ENCODE peak calls at places on chromosomes 5 and 9, in seven cellular contexts. W is heart right ventricle; U is naive thymus-derived CD4-positive, alpha-beta T cell; L is brain microvascular endothelial cell; C is fibroblast of lung; G is WERI-Rb-1; P is stomach. J is an unnamed sample.

GRCh38 chr5:65624025-65624569 is at the start of gene TRIM23:
- DNase-seq in W (peak), U (peak), L (peak), C (peak), G (peak), P (peak), J (peak)

GRCh38 chr5:33523208-33523771 is 82.5 kb downstream of the TARS1 start:
- DNase-seq in W (no peak), U (no peak), L (no peak), C (no peak), G (no peak), P (no peak), J (no peak)

GRCh38 chr5:34957857-34958690 is 28.7 kb downstream of the DNAJC21 start:
- DNase-seq in W (no peak), U (no peak), L (peak), C (peak), G (peak), P (no peak), J (no peak)

GRCh38 chr5:73387630-73388370 is 60.8 kb downstream of the FOXD1 start:
- DNase-seq in W (no peak), U (peak), L (no peak), C (peak), G (no peak), P (no peak), J (no peak)

GRCh38 chr9:93501406-93501805 is 48.0 kb upstream of the FAM120AOS start:
- DNase-seq in W (no peak), U (no peak), L (no peak), C (peak), G (no peak), P (no peak), J (no peak)

GRCh38 chr9:81396528-81396927 is 292.8 kb downstream of the TLE1 start:
- DNase-seq in W (no peak), U (no peak), L (no peak), C (no peak), G (no peak), P (no peak), J (no peak)

GRCh38 chr9:94761506-94761905 is 35.0 kb downstream of the AOPEP start:
- DNase-seq in W (no peak), U (no peak), L (no peak), C (no peak), G (no peak), P (no peak), J (no peak)

GRCh38 chr5:14591548-14591947 is 10.0 kb downstream of the OTULINL start:
- DNase-seq in W (no peak), U (no peak), L (no peak), C (peak), G (no peak), P (no peak), J (no peak)

GRCh38 chr5:11557063-11557462 is 347.2 kb downstream of the CTNND2 start:
- DNase-seq in W (no peak), U (no peak), L (no peak), C (no peak), G (no peak), P (no peak), J (no peak)

GRCh38 chr5:78779771-78780616 is 131.4 kb upstream of the LHFPL2 start:
- DNase-seq in W (no peak), U (no peak), L (peak), C (peak), G (peak), P (no peak), J (peak)

GRCh38 chr5:156556666-156557401 is 229.9 kb downstream of the SGCD start:
- DNase-seq in W (no peak), U (no peak), L (no peak), C (no peak), G (no peak), P (no peak), J (no peak)

GRCh38 chr9:5510360-5510931 is at the start of gene PDCD1LG2:
- DNase-seq in W (no peak), U (no peak), L (peak), C (peak), G (no peak), P (no peak), J (peak)

GRCh38 chr9:132878695-132879064 is at the start of gene SPACA9:
- DNase-seq in W (peak), U (peak), L (peak), C (peak), G (peak), P (peak), J (no peak)

GRCh38 chr9:115672477-115673316 is 480.9 kb upstream of the PAPPA start:
- DNase-seq in W (no peak), U (no peak), L (peak), C (peak), G (no peak), P (no peak), J (peak)

GRCh38 chr5:123387313-123387712 is 35.9 kb downstream of the CEP120 start:
- DNase-seq in W (no peak), U (no peak), L (no peak), C (peak), G (no peak), P (no peak), J (no peak)

GRCh38 chr9:750264-750967 is 91.1 kb upstream of the DMRT1 start:
- DNase-seq in W (no peak), U (no peak), L (no peak), C (no peak), G (peak), P (no peak), J (no peak)
- H3K4me3 ChIP-seq in W (no peak), U (no peak), L (no peak), C (no peak), G (no peak), P (no peak), J (no peak)

DNA sequence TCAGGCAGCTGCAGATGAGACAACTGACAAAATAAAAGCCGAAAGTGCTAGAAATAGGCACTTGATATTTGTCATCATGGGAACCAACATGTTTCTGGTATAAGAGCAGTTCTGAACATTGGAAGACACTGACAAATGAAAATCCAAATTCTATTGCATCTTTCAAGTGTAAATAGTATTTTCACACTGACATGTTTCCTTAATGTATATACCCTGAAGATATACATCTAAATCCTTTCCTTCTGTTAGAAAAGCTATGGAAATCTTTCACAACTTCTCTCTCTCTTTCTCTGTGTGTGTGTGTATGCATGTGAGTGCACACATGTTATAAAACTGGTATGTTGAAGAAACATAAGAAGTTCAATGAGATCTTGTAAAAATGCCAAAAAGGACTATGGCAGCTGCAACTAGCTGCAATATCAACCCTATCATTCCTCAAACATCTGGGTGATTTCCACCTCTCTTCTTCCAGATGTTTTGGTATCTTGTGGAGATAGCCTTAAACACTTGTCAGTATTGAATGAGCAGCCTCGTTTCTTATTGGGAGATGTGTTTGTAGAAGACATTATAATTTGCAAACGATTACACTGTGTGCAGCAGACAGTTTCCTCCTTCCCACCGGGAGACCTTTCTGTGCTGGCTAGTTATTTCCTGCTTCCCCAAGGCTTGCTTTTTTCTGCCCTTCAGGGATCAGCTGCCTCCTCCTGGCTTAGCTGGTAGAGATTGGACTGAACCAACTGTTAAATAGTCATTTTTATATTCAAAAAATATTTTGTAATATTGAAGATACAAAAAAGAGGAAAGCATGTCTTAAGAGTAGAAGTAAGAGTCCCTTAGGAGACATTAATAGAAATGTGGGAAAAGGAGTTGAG is 168.3 kb upstream of the MPDZ start:
- DNase-seq in W (no peak), U (no peak), L (no peak), C (no peak), G (no peak), P (no peak), J (no peak)
- H3K4me3 ChIP-seq in W (peak), U (no peak), L (no peak), C (no peak), G (no peak), P (no peak), J (no peak)

GRCh38 chr5:154485092-154485491 is 7.1 kb upstream of the HAND1 start:
- DNase-seq in W (no peak), U (no peak), L (no peak), C (no peak), G (no peak), P (no peak), J (no peak)
- H3K4me3 ChIP-seq in W (no peak), U (no peak), L (no peak), C (no peak), G (no peak), P (no peak), J (no peak)

GRCh38 chr9:37034938-37035471 is 937 bp upstream of the PAX5 start:
- DNase-seq in W (no peak), U (no peak), L (no peak), C (no peak), G (no peak), P (no peak), J (no peak)
- H3K4me3 ChIP-seq in W (no peak), U (no peak), L (no peak), C (no peak), G (no peak), P (no peak), J (no peak)

GRCh38 chr5:181100121-181101015 is 30.6 kb downstream of the OR2V1 start:
- DNase-seq in W (no peak), U (no peak), L (no peak), C (peak), G (no peak), P (no peak), J (no peak)
- H3K4me3 ChIP-seq in W (peak), U (no peak), L (peak), C (no peak), G (no peak), P (no peak), J (no peak)

DNA sequence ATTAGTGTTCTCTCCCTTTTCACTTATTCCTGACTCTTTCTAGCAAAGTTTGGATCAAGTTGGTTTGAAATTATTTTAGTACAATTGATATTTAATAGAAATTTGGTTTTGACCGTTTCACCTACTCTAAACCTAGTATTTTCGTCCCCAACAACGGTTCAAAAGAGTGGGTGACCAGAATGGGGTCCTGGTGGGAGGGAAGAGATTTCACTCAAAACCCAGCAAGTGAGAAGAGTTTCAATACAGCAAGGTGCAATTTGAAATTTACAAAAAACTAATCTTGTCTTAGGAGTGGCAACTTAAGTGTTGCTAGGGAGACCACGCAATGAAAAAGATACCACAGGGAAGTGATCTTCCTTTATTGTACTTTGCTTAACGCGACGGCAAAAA is 28.5 kb downstream of the NR2F1 start:
- DNase-seq in W (no peak), U (no peak), L (no peak), C (no peak), G (no peak), P (no peak), J (no peak)
- H3K4me3 ChIP-seq in W (no peak), U (no peak), L (no peak), C (peak), G (no peak), P (no peak), J (no peak)

DNA sequence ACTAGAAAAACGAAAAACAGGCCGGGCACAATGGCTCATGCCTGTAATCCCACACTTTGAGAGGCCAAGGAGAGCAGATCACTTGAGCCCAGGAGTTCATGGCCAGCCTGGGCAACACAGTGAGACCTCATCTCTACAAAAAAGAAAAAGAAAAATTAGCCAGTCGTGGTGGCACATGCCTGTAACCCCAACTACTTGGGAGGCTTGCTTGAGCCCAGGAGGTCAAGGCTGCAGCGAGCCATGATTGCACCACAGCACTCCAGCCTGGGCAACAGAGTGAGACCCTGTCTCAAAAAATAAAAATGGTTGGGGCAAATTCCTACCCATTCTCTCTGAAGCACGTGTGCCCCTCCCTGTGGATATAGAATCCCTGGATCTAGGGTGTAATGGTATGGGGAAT is 8.4 kb upstream of the CFAP157 start:
- DNase-seq in W (no peak), U (no peak), L (no peak), C (no peak), G (no peak), P (no peak), J (no peak)
- H3K4me3 ChIP-seq in W (no peak), U (no peak), L (no peak), C (no peak), G (no peak), P (no peak), J (no peak)

DNA sequence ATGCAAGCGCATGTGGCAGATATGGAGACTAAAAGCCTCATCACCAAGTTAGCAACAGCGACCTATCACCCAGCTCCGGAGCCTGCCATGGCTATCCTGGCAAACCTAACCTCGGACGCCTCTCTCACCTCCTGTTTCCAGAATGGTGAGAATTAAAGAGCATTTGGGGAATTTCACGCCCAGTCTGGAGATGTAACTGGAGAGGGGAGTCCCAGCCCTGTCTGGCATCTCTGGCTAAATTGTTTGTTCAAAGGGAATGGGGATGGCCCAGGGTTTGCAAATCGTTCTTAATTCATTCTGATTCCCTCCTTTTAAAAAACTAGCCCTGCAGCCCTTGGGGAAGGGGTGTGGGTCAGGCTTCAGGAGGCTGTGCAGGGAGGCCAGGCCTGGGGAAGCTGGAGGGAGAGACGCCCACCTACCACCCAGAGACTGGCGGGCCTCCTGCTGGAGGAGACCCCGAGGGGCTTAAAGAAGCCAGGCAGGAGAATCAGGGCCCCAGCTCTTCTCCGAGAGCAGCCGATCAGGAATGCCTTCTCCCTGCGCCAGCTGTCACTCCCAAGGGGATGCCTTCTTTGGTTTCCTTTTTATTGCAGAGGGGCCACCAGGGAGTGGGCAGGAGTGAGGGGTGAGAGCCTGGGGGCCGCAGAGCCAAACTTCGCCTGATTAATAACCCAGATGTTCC is 971 bp upstream of the COL5A1 start:
- DNase-seq in W (no peak), U (no peak), L (no peak), C (no peak), G (no peak), P (no peak), J (no peak)
- H3K4me3 ChIP-seq in W (peak), U (no peak), L (peak), C (no peak), G (peak), P (peak), J (peak)

J was measured in BJ.